ENCODE peak calls at places on chromosomes 7 and 10, in eight cellular contexts. T is left ventricle myocardium inferior; E is fibroblast of lung; N is adrenal gland; H is IMR-90; D is CD4-positive, alpha-beta T cell; Y is hepatocyte; I is HepG2. M is an unnamed sample.

GRCh38 chr7:4486932-4487331 is 195.2 kb upstream of the FOXK1 start:
- DNase-seq in T (no peak), E (no peak), N (no peak), H (no peak), D (no peak), Y (no peak), I (no peak), M (no peak)

GRCh38 chr7:151782598-151783448 is 94.1 kb downstream of the PRKAG2 start:
- DNase-seq in T (peak), E (peak), N (peak), H (peak), D (peak), Y (peak), I (peak), M (peak)

GRCh38 chr7:100406767-100407166 is 21.7 kb downstream of the ZCWPW1 start:
- DNase-seq in T (no peak), E (peak), N (no peak), H (peak), D (no peak), Y (no peak), I (no peak), M (no peak)

GRCh38 chr7:103314849-103315248 is 17.6 kb downstream of the PMPCB start:
- DNase-seq in T (no peak), E (no peak), N (no peak), H (no peak), D (no peak), Y (no peak), I (no peak), M (no peak)

GRCh38 chr7:149225106-149225505 is 14.3 kb upstream of the ZNF212 start:
- DNase-seq in T (no peak), E (no peak), N (no peak), H (no peak), D (no peak), Y (no peak), I (no peak), M (no peak)

GRCh38 chr7:95246935-95247370 is 77.4 kb downstream of the PON1 start:
- DNase-seq in T (no peak), E (peak), N (peak), H (peak), D (no peak), Y (peak), I (peak), M (no peak)

GRCh38 chr10:7908541-7909210 is 90.4 kb downstream of the TAF3 start:
- DNase-seq in T (no peak), E (no peak), N (peak), H (peak), D (no peak), Y (peak), I (peak), M (no peak)

GRCh38 chr10:100996678-100997363 is 2.8 kb upstream of the LZTS2 start:
- DNase-seq in T (no peak), E (no peak), N (peak), H (no peak), D (no peak), Y (peak), I (no peak), M (peak)

GRCh38 chr7:29282819-29283414 is 88.3 kb downstream of the CHN2 start:
- DNase-seq in T (no peak), E (no peak), N (no peak), H (no peak), D (no peak), Y (no peak), I (no peak), M (no peak)

GRCh38 chr7:151865070-151865670 is 11.7 kb downstream of the PRKAG2 start:
- DNase-seq in T (no peak), E (no peak), N (no peak), H (no peak), D (no peak), Y (no peak), I (no peak), M (no peak)

GRCh38 chr10:110324201-110324804 is 19.6 kb upstream of the SMNDC1 start:
- DNase-seq in T (no peak), E (no peak), N (no peak), H (peak), D (no peak), Y (peak), I (no peak), M (no peak)

GRCh38 chr10:7547825-7548224 is 118.9 kb downstream of the ITIH5 start:
- DNase-seq in T (no peak), E (no peak), N (no peak), H (no peak), D (no peak), Y (no peak), I (no peak), M (no peak)

GRCh38 chr10:50855015-50855414 is 30.4 kb downstream of the A1CF start:
- DNase-seq in T (no peak), E (no peak), N (no peak), H (no peak), D (no peak), Y (no peak), I (no peak), M (no peak)

GRCh38 chr10:129767751-129768150 is 196.3 kb downstream of the EBF3 start:
- DNase-seq in T (no peak), E (no peak), N (no peak), H (no peak), D (no peak), Y (no peak), I (no peak), M (peak)

GRCh38 chr7:4667776-4668509 is 14.2 kb upstream of the FOXK1 start:
- DNase-seq in T (no peak), E (peak), N (no peak), H (peak), D (no peak), Y (no peak), I (no peak), M (no peak)

GRCh38 chr7:159076340-159076739 is 68.3 kb downstream of the VIPR2 start:
- DNase-seq in T (no peak), E (no peak), N (no peak), H (no peak), D (no peak), Y (no peak), I (no peak), M (no peak)

DNA sequence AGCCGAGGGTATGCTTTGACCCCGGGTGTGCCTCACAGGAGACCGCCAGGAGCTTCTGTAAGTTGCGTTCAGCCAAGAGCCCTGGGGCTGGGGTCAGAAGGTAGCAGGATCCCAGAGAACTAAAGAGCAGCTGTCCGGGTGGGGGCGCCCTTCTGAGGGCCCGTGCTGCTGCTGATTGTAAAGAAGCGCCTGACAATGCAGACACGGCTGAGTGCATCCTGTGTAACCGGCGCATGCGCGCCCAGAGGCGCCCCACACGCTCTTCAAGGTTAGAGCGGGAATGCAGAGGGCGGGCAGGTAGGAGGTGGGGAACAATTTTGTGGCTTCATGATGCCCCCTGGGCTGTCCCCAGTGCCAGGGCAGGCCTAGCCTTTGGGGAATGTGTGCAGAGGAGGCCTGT is 210.2 kb upstream of the CTBP2 start:
- DNase-seq in T (no peak), E (no peak), N (no peak), H (no peak), D (no peak), Y (peak), I (no peak), M (no peak)
- TF ChIP-seq CTCF in T (no peak), E (no peak), N (no peak), H (no peak), D (no peak), Y (peak), I (no peak), M (no peak)

GRCh38 chr10:52566471-52567246 is 205.9 kb downstream of the MBL2 start:
- DNase-seq in T (no peak), E (peak), N (no peak), H (peak), D (no peak), Y (peak), I (peak), M (no peak)
- TF ChIP-seq CTCF in T (peak), E (peak), N (no peak), H (peak), D (no peak), Y (peak), I (peak), M (no peak)

GRCh38 chr7:137772221-137772620 is 74.6 kb downstream of the DGKI start:
- DNase-seq in T (no peak), E (no peak), N (no peak), H (peak), D (no peak), Y (no peak), I (no peak), M (no peak)

GRCh38 chr7:137771273-137771672 is 75.5 kb downstream of the DGKI start:
- DNase-seq in T (no peak), E (peak), N (no peak), H (peak), D (no peak), Y (no peak), I (no peak), M (no peak)

GRCh38 chr7:137771679-137772078 is 75.1 kb downstream of the DGKI start:
- DNase-seq in T (no peak), E (peak), N (no peak), H (peak), D (no peak), Y (no peak), I (no peak), M (no peak)

GRCh38 chr7:137772748-137773147 is 74.0 kb downstream of the DGKI start:
- DNase-seq in T (no peak), E (peak), N (no peak), H (peak), D (no peak), Y (no peak), I (no peak), M (no peak)

DNA sequence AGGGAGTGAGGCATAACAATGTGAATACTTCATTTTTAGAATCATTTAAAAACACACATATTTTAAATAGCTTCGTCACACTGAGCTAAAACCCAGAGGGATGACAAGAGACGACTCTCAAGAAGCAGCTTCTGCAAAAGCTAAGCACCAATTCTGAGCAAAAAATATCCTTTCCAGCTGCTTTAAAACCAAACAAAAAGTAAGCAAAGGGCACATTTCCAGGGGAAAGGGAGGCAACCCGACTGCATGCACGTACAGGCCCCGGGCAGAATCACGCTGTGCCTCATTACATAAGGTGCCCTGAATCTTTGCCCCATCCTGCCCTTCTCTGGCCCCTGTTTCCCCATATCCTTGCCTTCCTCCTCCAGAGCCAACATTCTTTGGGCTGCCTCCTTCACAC is 78.4 kb downstream of the DGKI start:
- DNase-seq in T (no peak), E (peak), N (no peak), H (no peak), D (no peak), Y (no peak), I (no peak), M (no peak)
- TF ChIP-seq CTCF in T (no peak), E (no peak), N (no peak), H (no peak), D (no peak), Y (no peak), I (no peak), M (no peak)

GRCh38 chr10:69934768-69935167 is 117.9 kb upstream of the MACROH2A2 start:
- DNase-seq in T (no peak), E (no peak), N (no peak), H (no peak), D (no peak), Y (no peak), I (no peak), M (no peak)

GRCh38 chr10:69939481-69939880 is 113.2 kb upstream of the MACROH2A2 start:
- DNase-seq in T (no peak), E (no peak), N (no peak), H (no peak), D (no peak), Y (no peak), I (no peak), M (no peak)

GRCh38 chr10:69938541-69938991 is 114.1 kb upstream of the MACROH2A2 start:
- DNase-seq in T (no peak), E (no peak), N (no peak), H (no peak), D (no peak), Y (no peak), I (no peak), M (no peak)

GRCh38 chr10:69939033-69939432 is 113.6 kb upstream of the MACROH2A2 start:
- DNase-seq in T (no peak), E (no peak), N (no peak), H (no peak), D (no peak), Y (no peak), I (no peak), M (no peak)

GRCh38 chr10:69936091-69936490 is 116.6 kb upstream of the MACROH2A2 start:
- DNase-seq in T (no peak), E (no peak), N (no peak), H (no peak), D (no peak), Y (no peak), I (no peak), M (no peak)
- TF ChIP-seq CTCF in T (no peak), E (peak), N (no peak), H (peak), D (no peak), Y (no peak), I (peak), M (no peak)